ENCODE peak calls at places on chromosomes 4 and X, in seven cellular contexts. B is suprapubic skin, N is sigmoid colon, K is breast epithelium, A is stomach, G is transverse colon, E is upper lobe of left lung. V is an unnamed sample.
A peak's percentile ranks its signal among the peaks of the same experiment; 100 is the strongest.

GRCh38 chr4:85028910-85029309 is 62.4 kb upstream of the WDFY3 start:
- DNase-seq in A (no peak), K (no peak), G (no peak), N (no peak), B (no peak), E (no peak), V (no peak)

GRCh38 chr4:142777045-142777743 is 68.9 kb downstream of the INPP4B start:
- DNase-seq in B (no peak), E (no peak), N (no peak), K (no peak), A (no peak), G (peak; percentile 47), V (no peak)

GRCh38 chr4:5510506-5510905 is 197.9 kb downstream of the EVC2 start:
- DNase-seq in G (no peak), E (no peak), K (no peak), A (no peak), B (no peak), N (no peak), V (no peak)

GRCh38 chrX:80578518-80579105 is 158.4 kb downstream of the TENT5D start:
- DNase-seq in N (no peak), A (no peak), B (no peak), K (no peak), G (no peak), E (no peak), V (no peak)

GRCh38 chr4:83771113-83771705 is 235.3 kb downstream of the GPAT3 start:
- DNase-seq in B (no peak), E (no peak), K (no peak), A (peak; percentile 45), N (no peak), G (peak; percentile 7), V (no peak)

GRCh38 chr4:87785858-87786509 is 13.4 kb upstream of the IBSP start:
- DNase-seq in G (no peak), K (no peak), N (no peak), E (peak; percentile 44), B (no peak), A (no peak), V (no peak)

GRCh38 chr4:106329027-106329618 is 12.8 kb downstream of the AIMP1 start:
- DNase-seq in B (no peak), N (no peak), G (no peak), A (no peak), E (no peak), K (no peak), V (no peak)

GRCh38 chr4:3367866-3368265 is 73.9 kb upstream of the HGFAC start:
- DNase-seq in N (no peak), A (no peak), G (no peak), B (no peak), K (no peak), E (peak; percentile 38), V (no peak)

GRCh38 chr4:150264595-150265141 is 186.4 kb downstream of the DCLK2 start:
- DNase-seq in A (no peak), B (no peak), G (no peak), E (no peak), K (no peak), N (no peak), V (peak; percentile 62)

GRCh38 chr4:14871676-14872430 is 130.4 kb upstream of the CPEB2 start:
- DNase-seq in E (no peak), K (no peak), A (peak; percentile 61), N (no peak), B (no peak), G (peak; percentile 27), V (no peak)

GRCh38 chrX:70509078-70509477 is 64.4 kb downstream of the DLG3 start:
- DNase-seq in K (no peak), N (no peak), A (no peak), B (no peak), G (no peak), E (no peak), V (no peak)

GRCh38 chrX:18537068-18537467 is 111.7 kb downstream of the CDKL5 start:
- DNase-seq in N (no peak), A (no peak), K (no peak), E (no peak), B (no peak), G (no peak), V (no peak)

GRCh38 chr4:48341776-48342558 is 638 bp downstream of the SLAIN2 start:
- DNase-seq in A (peak; percentile 55), E (peak; percentile 94), N (peak; percentile 81), B (peak; percentile 87), G (peak; percentile 58), K (peak; percentile 58), V (no peak)

GRCh38 chrX:139112432-139112831 is 400.9 kb upstream of the FGF13 start:
- DNase-seq in E (no peak), B (no peak), N (peak; percentile 65), A (no peak), K (no peak), G (no peak), V (no peak)

GRCh38 chrX:138756234-138756633 is 44.7 kb upstream of the FGF13 start:
- DNase-seq in A (no peak), G (no peak), N (no peak), E (no peak), K (no peak), B (no peak), V (no peak)

GRCh38 chrX:30822068-30822671 is 66.9 kb downstream of the TAB3 start:
- DNase-seq in K (no peak), N (no peak), E (no peak), A (no peak), B (no peak), G (no peak), V (no peak)

GRCh38 chr4:80610845-80611244 is 275.3 kb downstream of the CFAP299 start:
- DNase-seq in B (no peak), K (no peak), A (no peak), G (no peak), E (no peak), N (no peak), V (no peak)

GRCh38 chrX:135975421-135975820 is 1.6 kb upstream of the MMGT1 start:
- DNase-seq in A (no peak), B (no peak), N (no peak), K (no peak), G (no peak), E (no peak), V (no peak)

GRCh38 chrX:9494806-9495205 is 29.9 kb downstream of the TBL1X start:
- DNase-seq in B (no peak), K (no peak), E (no peak), A (no peak), G (no peak), N (peak; percentile 77), V (no peak)

GRCh38 chrX:79570524-79571240 is 203.5 kb upstream of the ITM2A start:
- DNase-seq in E (no peak), B (no peak), K (no peak), G (no peak), A (no peak), N (no peak), V (no peak)

GRCh38 chr4:158826882-158827281 is 58.1 kb downstream of the FNIP2 start:
- DNase-seq in B (no peak), A (peak; percentile 63), N (no peak), E (no peak), K (no peak), G (peak; percentile 55), V (no peak)
- TF ChIP-seq POLR2AphosphoS5 in B (no peak), A (peak; percentile 80), N (no peak), E (peak; percentile 37), K (no peak), G (peak; percentile 44), V (no peak)

DNA sequence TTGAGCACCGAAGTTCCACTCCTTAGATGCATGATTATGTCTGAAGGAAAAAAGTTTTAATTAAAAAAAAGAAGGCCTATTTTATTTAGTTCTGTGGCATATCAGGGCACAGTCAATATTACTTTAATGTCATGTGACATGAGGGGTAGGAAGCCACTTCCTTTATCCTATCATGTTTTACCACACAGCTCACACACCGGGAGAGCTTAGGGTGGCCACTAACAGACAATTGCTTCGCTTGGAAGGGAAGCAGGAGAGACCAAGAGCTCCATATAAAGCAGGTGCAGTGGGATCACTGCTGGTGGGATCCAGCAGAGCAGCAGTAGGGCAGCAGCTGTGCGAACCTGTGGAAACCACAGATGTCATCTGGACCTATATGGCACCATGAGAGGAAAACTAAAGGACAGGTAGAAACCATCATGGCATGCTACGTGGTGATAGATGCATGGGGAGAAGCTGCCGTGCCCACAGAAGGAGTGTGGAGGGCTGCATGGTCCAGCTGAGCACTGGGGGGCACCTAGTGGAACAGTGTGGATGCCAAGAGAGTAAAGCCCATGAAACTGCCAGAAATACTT is 52.0 kb downstream of the DTHD1 start:
- DNase-seq in N (no peak), K (no peak), E (no peak), A (no peak), B (no peak), G (no peak), V (no peak)
- TF ChIP-seq POLR2A in N (no peak), K (no peak), E (no peak), A (no peak), B (no peak), G (no peak), V (no peak)

GRCh38 chr4:16670726-16671125 is 227.7 kb downstream of the LDB2 start:
- DNase-seq in A (no peak), E (no peak), B (no peak), N (no peak), G (no peak), K (no peak), V (no peak)
- H3K4me1 ChIP-seq in A (no peaks in the 10 kb centered on the region), E (peaks cover 13% of the 10 kb centered on the region), B (no peaks in the 10 kb centered on the region), N (peaks cover 3% of the 10 kb centered on the region), G (peaks cover 6% of the 10 kb centered on the region), K (no peaks in the 10 kb centered on the region), V (peaks cover 28% of the 10 kb centered on the region)

GRCh38 chr4:40687676-40688389 is 58.2 kb upstream of the RBM47 start:
- DNase-seq in K (no peak), A (no peak), E (no peak), N (no peak), G (no peak), B (no peak), V (no peak)
- TF ChIP-seq POLR2AphosphoS5 in K (no peak), A (no peak), E (no peak), N (no peak), G (no peak), B (no peak), V (no peak)

GRCh38 chrX:107577933-107578332 is 50.4 kb upstream of the PRPS1 start:
- DNase-seq in G (no peak), N (no peak), K (no peak), B (no peak), A (no peak), E (no peak), V (no peak)
- TF ChIP-seq POLR2A in G (no peak), N (no peak), K (no peak), B (no peak), A (no peak), E (no peak), V (no peak)